ENCODE peak calls at places on chromosomes 6 and 20, in six cellular contexts. O is hypothalamus, W is NCI-H774, B is heart left ventricle, A is mucosa of gallbladder, I is WERI-Rb-1. Q is an unnamed sample.

GRCh38 chr6:164929155-164929977 is 380.0 kb downstream of the C6orf118 start:
- DNase-seq in W (no peak), O (no peak), B (no peak), I (no peak), A (no peak), Q (no peak)

GRCh38 chr6:112320561-112321300 is 26.4 kb upstream of the RFPL4B start:
- DNase-seq in W (no peak), A (no peak), B (no peak), I (no peak), O (no peak), Q (no peak)

GRCh38 chr20:1323256-1323655 is 5.7 kb downstream of the SDCBP2 start:
- DNase-seq in I (no peak), O (no peak), W (no peak), B (no peak), A (no peak), Q (no peak)

GRCh38 chr6:20129290-20130088 is 82.8 kb downstream of the MBOAT1 start:
- DNase-seq in I (no peak), B (no peak), A (no peak), W (no peak), O (no peak), Q (no peak)

GRCh38 chr6:148396411-148396810 is 53.8 kb downstream of the SASH1 start:
- DNase-seq in I (no peak), A (no peak), O (no peak), B (no peak), W (no peak), Q (no peak)

GRCh38 chr6:34377984-34378383 is 14.5 kb downstream of the NUDT3 start:
- DNase-seq in A (no peak), O (no peak), I (no peak), W (no peak), B (no peak), Q (no peak)

GRCh38 chr20:31485450-31486339 is 10.6 kb downstream of the REM1 start:
- DNase-seq in W (no peak), I (no peak), A (peak), O (no peak), B (peak), Q (no peak)

GRCh38 chr6:56951049-56951816 is 3.7 kb upstream of the BEND6 start:
- DNase-seq in W (no peak), I (no peak), A (no peak), B (no peak), O (no peak), Q (no peak)

GRCh38 chr20:31972481-31973386 is 4.8 kb downstream of the XKR7 start:
- DNase-seq in A (no peak), W (no peak), O (no peak), I (peak), B (no peak), Q (no peak)

GRCh38 chr6:106519460-106520394 is 109.6 kb downstream of the RTN4IP1 start:
- DNase-seq in W (no peak), A (peak), O (no peak), I (no peak), B (peak), Q (peak)

GRCh38 chr20:20095114-20095872 is 43.0 kb downstream of the CFAP61 start:
- DNase-seq in I (no peak), W (no peak), B (no peak), A (no peak), O (no peak), Q (no peak)

GRCh38 chr6:4451718-4452117 is 316.3 kb upstream of the ECI2 start:
- DNase-seq in O (no peak), A (no peak), B (no peak), I (no peak), W (no peak), Q (no peak)

GRCh38 chr6:12614468-12614867 is 102.1 kb upstream of the PHACTR1 start:
- DNase-seq in I (no peak), A (no peak), O (no peak), W (no peak), B (no peak), Q (no peak)

GRCh38 chr20:2761885-2762284 is 38.5 kb downstream of the CPXM1 start:
- DNase-seq in W (no peak), I (no peak), B (no peak), A (no peak), O (no peak), Q (no peak)

GRCh38 chr20:16708590-16708989 is 21.2 kb upstream of the SNRPB2 start:
- DNase-seq in I (no peak), O (no peak), B (no peak), W (no peak), A (no peak), Q (no peak)

GRCh38 chr6:71090216-71090615 is 133.4 kb upstream of the B3GAT2 start:
- DNase-seq in W (no peak), I (no peak), A (no peak), B (no peak), O (no peak), Q (no peak)

GRCh38 chr20:6434131-6434530 is 311.3 kb upstream of the FERMT1 start:
- DNase-seq in O (no peak), W (no peak), B (no peak), A (no peak), I (no peak), Q (no peak)

GRCh38 chr20:52675414-52675813 is 296.7 kb upstream of the TSHZ2 start:
- DNase-seq in O (no peak), A (no peak), B (no peak), I (no peak), W (no peak), Q (no peak)

GRCh38 chr6:30763618-30764489 is 19.5 kb upstream of the IER3 start:
- DNase-seq in B (no peak), O (no peak), A (no peak), W (peak), I (peak), Q (no peak)

GRCh38 chr6:105601541-105602174 is 198.8 kb upstream of the PREP start:
- DNase-seq in B (peak), O (no peak), W (no peak), I (no peak), A (peak), Q (peak)

GRCh38 chr6:69784595-69785377 is 12.0 kb downstream of the LMBRD1 start:
- DNase-seq in I (no peak), A (no peak), B (no peak), W (no peak), O (no peak), Q (no peak)